ENCODE peak calls at places on chromosomes 12 and 14, in six cellular contexts. D, K, S, T, L and V are unnamed samples.
A peak's percentile ranks its signal among the peaks of the same experiment; 100 is the strongest.

GRCh38 chr12:103560604-103561101 is 26.4 kb upstream of the STAB2 start:
- DNase-seq in S (no peak), T (no peak), D (peak; percentile 92), L (no peak), K (no peak), V (no peak)

GRCh38 chr12:51351913-51352532 is 5.5 kb upstream of the CELA1 start:
- DNase-seq in T (peak; percentile 91), K (no peak), S (no peak), D (peak; percentile 84), L (no peak), V (peak; percentile 77)

GRCh38 chr12:1812650-1813302 is 7.6 kb upstream of the LRTM2 start:
- DNase-seq in T (no peak), D (peak; percentile 83), K (no peak), L (peak; percentile 39), S (no peak), V (peak; percentile 66)

GRCh38 chr12:15336772-15337553 is 14.7 kb downstream of the PTPRO start:
- DNase-seq in L (no peak), D (peak; percentile 30), T (no peak), K (no peak), S (no peak), V (no peak)

GRCh38 chr14:22847661-22848341 is 11.4 kb downstream of the MMP14 start:
- DNase-seq in K (peak; percentile 42), S (no peak), L (no peak), T (no peak), D (peak; percentile 75), V (no peak)

GRCh38 chr12:52167578-52167977 is 24.2 kb downstream of the KRT80 start:
- DNase-seq in S (no peak), K (no peak), D (no peak), T (no peak), L (no peak), V (no peak)

GRCh38 chr14:68249534-68250517 is 430.2 kb downstream of the RAD51B start:
- DNase-seq in D (peak; percentile 65), L (no peak), S (no peak), K (no peak), T (no peak), V (no peak)

GRCh38 chr12:128761305-128761880 is 62.4 kb downstream of the SLC15A4 start:
- DNase-seq in L (no peak), K (no peak), S (no peak), D (no peak), T (no peak), V (no peak)

GRCh38 chr14:21406213-21406612 is 22.4 kb upstream of the SUPT16H start:
- DNase-seq in T (no peak), S (no peak), D (no peak), K (no peak), L (no peak), V (no peak)

GRCh38 chr12:53499261-53500118 is at the start of gene MAP3K12:
- DNase-seq in S (peak; percentile 72), K (peak; percentile 79), D (peak; percentile 80), L (peak; percentile 48), T (peak; percentile 84), V (peak; percentile 46)

GRCh38 chr12:44000309-44000952 is 164.6 kb downstream of the TMEM117 start:
- DNase-seq in L (no peak), S (no peak), T (peak; percentile 86), D (peak; percentile 58), K (no peak), V (peak; percentile 14)

GRCh38 chr12:69566603-69567002 is 18.7 kb upstream of the CCT2 start:
- DNase-seq in L (no peak), T (no peak), K (no peak), D (no peak), S (no peak), V (no peak)
- TF ChIP-seq CTCF in L (no peak), T (peak; percentile 41), K (no peak), D (no peak), S (no peak), V (no peak)

GRCh38 chr14:102187044-102187443 is 47.3 kb downstream of the WDR20 start:
- DNase-seq in T (no peak), S (no peak), D (peak; percentile 80), L (no peak), K (peak; percentile 49), V (peak; percentile 25)

GRCh38 chr14:102185360-102185759 is 45.7 kb downstream of the WDR20 start:
- DNase-seq in K (no peak), S (no peak), T (no peak), L (peak; percentile 58), D (no peak), V (no peak)

GRCh38 chr14:102182901-102183619 is 43.4 kb downstream of the WDR20 start:
- DNase-seq in T (no peak), L (no peak), K (no peak), S (no peak), D (peak; percentile 17), V (no peak)

GRCh38 chr14:102183922-102184677 is 44.4 kb downstream of the WDR20 start:
- DNase-seq in D (no peak), L (no peak), S (no peak), K (no peak), T (no peak), V (no peak)

DNA sequence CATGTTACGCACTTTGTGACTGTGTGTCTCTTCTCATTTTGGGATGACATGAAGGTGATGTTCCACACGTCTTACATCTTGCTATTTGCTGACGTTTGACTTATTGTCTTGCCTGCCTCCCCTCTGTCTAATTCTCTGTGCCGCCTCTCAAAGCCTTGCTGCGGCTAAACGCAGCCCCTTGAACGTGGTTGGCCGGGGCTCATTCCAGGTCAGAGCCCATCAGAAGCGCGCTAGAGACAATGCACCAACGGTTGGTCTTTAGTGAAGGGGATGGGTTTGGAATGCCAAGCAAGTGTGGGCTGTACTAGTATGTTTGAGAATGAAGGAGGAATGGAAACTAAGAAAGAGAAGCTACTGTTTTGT is 45.0 kb downstream of the WDR20 start:
- DNase-seq in L (no peak), S (no peak), D (no peak), T (no peak), K (no peak), V (no peak)
- H3K4me1 ChIP-seq in L (peaks cover 41% of the 10 kb centered on the region), S (peaks cover 85% of the 10 kb centered on the region), D (peaks cover 33% of the 10 kb centered on the region), T (no peaks in the 10 kb centered on the region), K (peaks cover 14% of the 10 kb centered on the region), V (peaks cover 45% of the 10 kb centered on the region)

DNA sequence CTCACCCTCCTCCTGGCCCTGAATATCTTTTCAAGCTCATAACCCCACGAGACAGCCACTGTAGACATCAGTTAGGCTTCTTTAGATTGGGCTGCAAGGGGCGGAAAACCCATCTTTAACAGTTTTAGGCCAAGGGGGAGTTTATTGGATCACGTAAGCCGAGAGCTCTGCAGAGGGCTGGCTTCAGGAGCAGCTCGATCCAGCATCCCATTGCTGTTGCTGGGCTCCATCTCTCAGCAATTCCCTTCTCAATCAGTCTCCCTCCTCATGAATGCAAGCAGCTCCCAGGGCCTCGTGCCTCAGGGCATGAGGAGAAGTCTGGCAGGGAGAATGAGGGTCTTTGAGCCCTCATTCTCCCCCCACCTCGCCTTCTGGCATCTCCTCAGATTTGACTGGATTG is 59.4 kb downstream of the ADGRD1 start:
- DNase-seq in K (no peak), D (no peak), T (no peak), L (no peak), S (no peak), V (no peak)
- H3K9me3 ChIP-seq in K (no peaks in the 10 kb centered on the region), D (no peaks in the 10 kb centered on the region), T (no peaks in the 10 kb centered on the region), L (no peaks in the 10 kb centered on the region), S (no peaks in the 10 kb centered on the region), V (no peaks in the 10 kb centered on the region)

GRCh38 chr12:75135021-75135420 is 74.6 kb downstream of the KCNC2 start:
- DNase-seq in D (no peak), L (no peak), K (no peak), T (no peak), S (no peak), V (no peak)
- TF ChIP-seq CTCF in D (no peak), L (no peak), K (no peak), T (no peak), S (no peak), V (no peak)

GRCh38 chr12:56159482-56160105 is 1.4 kb downstream of the MYL6 start:
- DNase-seq in L (no peak), K (no peak), D (no peak), S (no peak), T (no peak), V (no peak)
- H3K4me1 ChIP-seq in L (peaks cover 31% of the 10 kb centered on the region), K (no peaks in the 10 kb centered on the region), D (peaks cover 28% of the 10 kb centered on the region), S (peaks cover 27% of the 10 kb centered on the region), T (peaks cover 5% of the 10 kb centered on the region), V (peaks cover 37% of the 10 kb centered on the region)